ENCODE peak calls at places on chromosome 20, in six cellular contexts. A is A549; J is AG09309; Y is activated effector memory CD4-positive, alpha-beta T cell treated with Interleukin-2 at 50 U/mL for 16 hours; I is IMR-90; T is amygdala. E is an unnamed sample.

GRCh38 chr20:6735913-6736845 is 31.3 kb upstream of the BMP2 start:
- DNase-seq in J (no peak), A (no peak), I (no peak), T (no peak), Y (no peak), E (peak; percentile 100)

GRCh38 chr20:1809121-1809520 is 86.1 kb upstream of the SIRPA start:
- DNase-seq in T (no peak), A (peak; percentile 81), Y (no peak), I (peak; percentile 92), J (no peak), E (no peak)

GRCh38 chr20:62936996-62937352 is 973 bp upstream of the GID8 start:
- DNase-seq in J (no peak), Y (no peak), T (no peak), I (peak; percentile 83), A (peak; percentile 39), E (no peak)

GRCh38 chr20:973785-974194 is 28.3 kb downstream of the RSPO4 start:
- DNase-seq in J (peak; percentile 11), Y (no peak), I (peak; percentile 10), A (peak; percentile 60), T (no peak), E (no peak)

GRCh38 chr20:21208999-21209398 is 83.1 kb downstream of the KIZ start:
- DNase-seq in T (no peak), J (no peak), Y (no peak), I (no peak), A (no peak), E (no peak)

GRCh38 chr20:62728028-62728780 is 19.6 kb downstream of the NTSR1 start:
- DNase-seq in Y (no peak), T (no peak), A (no peak), I (no peak), J (no peak), E (no peak)

GRCh38 chr20:60535211-60535610 is 577.0 kb downstream of the CDH26 start:
- DNase-seq in A (no peak), T (no peak), Y (no peak), J (no peak), I (no peak), E (no peak)

GRCh38 chr20:48411265-48411664 is 416.5 kb downstream of the PREX1 start:
- DNase-seq in T (peak; percentile 48), A (no peak), Y (no peak), J (no peak), I (no peak), E (no peak)

GRCh38 chr20:31740208-31740607 is 1.1 kb downstream of the TPX2 start:
- DNase-seq in T (no peak), I (peak; percentile 80), J (no peak), Y (no peak), A (no peak), E (peak; percentile 70)

GRCh38 chr20:32635764-32636163 is 38.0 kb downstream of the C20orf203 start:
- DNase-seq in I (peak; percentile 19), A (no peak), T (no peak), J (no peak), Y (no peak), E (no peak)

GRCh38 chr20:51318058-51318960 is 224.2 kb downstream of the NFATC2 start:
- DNase-seq in A (peak; percentile 37), Y (peak; percentile 10), I (no peak), J (no peak), T (no peak), E (no peak)

GRCh38 chr20:20734475-20734948 is 22.1 kb upstream of the RALGAPA2 start:
- DNase-seq in I (no peak), J (no peak), T (no peak), Y (no peak), A (no peak), E (no peak)

GRCh38 chr20:48556956-48557355 is 270.8 kb downstream of the PREX1 start:
- DNase-seq in I (no peak), T (no peak), Y (no peak), A (no peak), J (no peak), E (no peak)

GRCh38 chr20:49982072-49982345 is 771 bp upstream of the SNAI1 start:
- DNase-seq in A (no peak), J (no peak), T (no peak), I (no peak), Y (no peak), E (no peak)

E was measured in retinal pigment epithelial cell.